ENCODE peak calls at places on chromosome 9, in five cellular contexts. V is AG10803, G is osteoblast, O is cardiac fibroblast, X is HFF-Myc. C is an unnamed sample.

GRCh38 chr9:35728041-35728971 is 3.7 kb downstream of the TLN1 start:
- DNase-seq in V (peak), X (peak), O (peak), G (peak), C (peak)

GRCh38 chr9:27865031-27865438 is 291.8 kb upstream of the C9orf72 start:
- DNase-seq in G (no peak), V (peak), O (peak), X (no peak), C (peak)

GRCh38 chr9:128644452-128644851 is 12.2 kb downstream of the DYNC2I2 start:
- DNase-seq in O (no peak), V (no peak), G (no peak), X (no peak), C (no peak)

GRCh38 chr9:18255158-18255629 is 218.8 kb upstream of the ADAMTSL1 start:
- DNase-seq in V (peak), X (peak), G (peak), O (peak), C (peak)

GRCh38 chr9:133533878-133534277 is 626 bp upstream of the ADAMTSL2 start:
- DNase-seq in V (peak), X (no peak), O (peak), G (no peak), C (no peak)

GRCh38 chr9:90508940-90509339 is 133.7 kb downstream of the DIRAS2 start:
- DNase-seq in V (peak), G (no peak), O (no peak), X (no peak), C (no peak)

GRCh38 chr9:79129865-79130480 is 441.8 kb upstream of the TLE4 start:
- DNase-seq in X (no peak), V (peak), O (peak), G (no peak), C (peak)

GRCh38 chr9:91421022-91421765 is 2.4 kb downstream of the NFIL3 start:
- DNase-seq in O (peak), V (peak), G (peak), X (no peak), C (no peak)

GRCh38 chr9:134962065-134962997 is 44.6 kb upstream of the FCN1 start:
- DNase-seq in X (no peak), O (no peak), G (peak), V (no peak), C (no peak)

GRCh38 chr9:89606567-89607311 is 1.9 kb downstream of the GADD45G start:
- DNase-seq in V (no peak), G (peak), O (peak), X (no peak), C (no peak)

GRCh38 chr9:132356276-132356924 is 1.6 kb upstream of the SETX start:
- DNase-seq in G (no peak), V (no peak), O (no peak), X (no peak), C (no peak)

GRCh38 chr9:119924736-119925135 is 555.5 kb upstream of the BRINP1 start:
- DNase-seq in O (no peak), X (no peak), G (no peak), V (no peak), C (no peak)

GRCh38 chr9:86939896-86940295 is 7.4 kb downstream of the GAS1 start:
- DNase-seq in G (no peak), V (no peak), X (no peak), O (no peak), C (no peak)

GRCh38 chr9:85215936-85216335 is 525.8 kb downstream of the AGTPBP1 start:
- DNase-seq in G (no peak), V (peak), X (no peak), O (peak), C (no peak)

GRCh38 chr9:85213650-85214607 is 527.8 kb downstream of the AGTPBP1 start:
- DNase-seq in V (no peak), X (no peak), G (no peak), O (no peak), C (no peak)

GRCh38 chr9:85212887-85213286 is 528.9 kb downstream of the AGTPBP1 start:
- DNase-seq in G (peak), X (peak), O (peak), V (peak), C (peak)

GRCh38 chr9:85212209-85212608 is 529.5 kb downstream of the AGTPBP1 start:
- DNase-seq in X (peak), O (peak), V (peak), G (peak), C (peak)

GRCh38 chr9:85215416-85215815 is 526.3 kb downstream of the AGTPBP1 start:
- DNase-seq in X (no peak), G (no peak), V (no peak), O (no peak), C (no peak)
- H3K4me3 ChIP-seq in X (no peak), G (no peak), V (no peak), O (no peak), C (no peak)

GRCh38 chr9:75488082-75488713 is 399.9 kb downstream of the OSTF1 start:
- DNase-seq in O (no peak), G (no peak), X (no peak), V (no peak), C (no peak)

GRCh38 chr9:75491533-75491932 is 398.9 kb upstream of the PCSK5 start:
- DNase-seq in G (no peak), X (no peak), O (no peak), V (no peak), C (no peak)

GRCh38 chr9:75488714-75489100 is 400.4 kb downstream of the OSTF1 start:
- DNase-seq in O (no peak), G (no peak), X (no peak), V (no peak), C (no peak)

DNA sequence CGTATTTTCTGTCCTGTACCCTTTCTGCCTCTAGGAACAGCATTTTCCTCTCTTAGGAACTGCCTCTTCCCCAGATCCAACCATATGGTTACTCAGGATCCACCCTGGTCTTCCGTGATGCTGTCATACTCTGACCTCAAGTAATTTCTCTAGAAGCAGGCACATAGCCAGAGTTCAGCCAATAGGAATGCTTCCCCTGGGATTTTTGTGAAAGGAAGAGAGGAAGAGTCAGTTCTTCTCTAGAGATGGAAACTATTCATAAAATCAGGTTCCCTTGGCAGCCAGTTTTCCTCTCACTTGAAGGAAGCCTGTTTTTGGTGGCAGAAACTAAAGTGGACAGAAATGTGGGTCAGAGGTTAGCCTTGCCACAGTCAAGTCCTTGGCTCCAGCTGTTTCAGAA is 400.1 kb upstream of the PCSK5 start:
- DNase-seq in G (no peak), O (no peak), V (no peak), X (no peak), C (no peak)
- TF ChIP-seq CTCF in G (no peak), O (no peak), V (no peak), X (no peak), C (no peak)

GRCh38 chr9:117169089-117169488 is 245.8 kb downstream of the ASTN2 start:
- DNase-seq in V (no peak), O (no peak), G (no peak), X (no peak), C (no peak)
- H3K4me3 ChIP-seq in V (no peak), O (no peak), G (no peak), X (no peak), C (no peak)

GRCh38 chr9:77475641-77476473 is 172.3 kb downstream of the GNA14 start:
- DNase-seq in G (peak), X (no peak), O (peak), V (peak), C (no peak)

GRCh38 chr9:77472646-77473045 is 175.5 kb downstream of the GNA14 start:
- DNase-seq in G (no peak), O (no peak), V (no peak), X (no peak), C (no peak)

GRCh38 chr9:77469515-77470197 is 178.5 kb downstream of the GNA14 start:
- DNase-seq in V (peak), X (no peak), O (peak), G (no peak), C (peak)

GRCh38 chr9:77471572-77471971 is 176.6 kb downstream of the GNA14 start:
- DNase-seq in X (no peak), G (no peak), O (no peak), V (no peak), C (no peak)

DNA sequence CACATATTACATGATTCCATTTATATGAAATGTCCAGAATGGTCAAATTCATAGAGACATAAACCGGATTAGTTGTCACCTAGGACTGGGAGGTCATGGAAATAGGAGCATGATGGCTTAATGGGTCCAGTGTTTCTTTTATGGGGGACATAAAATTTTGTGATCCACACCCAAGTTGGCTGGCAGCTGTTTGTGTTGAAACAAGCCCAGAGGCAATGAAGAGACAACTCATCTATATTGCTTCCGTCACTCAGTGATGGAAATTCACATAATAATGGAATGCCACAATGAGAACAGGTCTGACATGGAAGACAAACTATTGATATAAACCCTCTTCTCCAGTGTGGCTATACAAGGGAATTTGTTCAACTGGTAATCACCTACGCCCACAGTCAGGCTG is 173.2 kb downstream of the GNA14 start:
- DNase-seq in V (no peak), O (no peak), X (no peak), G (no peak), C (no peak)
- TF ChIP-seq CTCF in V (no peak), O (no peak), X (no peak), G (no peak), C (no peak)

GRCh38 chr9:114500583-114501292 is 4.5 kb downstream of the WHRN start:
- DNase-seq in O (no peak), X (no peak), V (no peak), G (no peak), C (no peak)
- H3K4me3 ChIP-seq in O (no peak), X (no peak), V (no peak), G (no peak), C (no peak)

GRCh38 chr9:105637787-105638395 is 24.4 kb upstream of the TAL2 start:
- DNase-seq in V (peak), O (peak), G (no peak), X (no peak), C (no peak)
- TF ChIP-seq CTCF in V (peak), O (peak), G (peak), X (peak), C (peak)

GRCh38 chr9:105241356-105242043 is 3.0 kb upstream of the SLC44A1 start:
- DNase-seq in V (peak), X (no peak), G (no peak), O (no peak), C (no peak)
- H3K4me3 ChIP-seq in V (no peak), X (no peak), G (no peak), O (no peak), C (no peak)

DNA sequence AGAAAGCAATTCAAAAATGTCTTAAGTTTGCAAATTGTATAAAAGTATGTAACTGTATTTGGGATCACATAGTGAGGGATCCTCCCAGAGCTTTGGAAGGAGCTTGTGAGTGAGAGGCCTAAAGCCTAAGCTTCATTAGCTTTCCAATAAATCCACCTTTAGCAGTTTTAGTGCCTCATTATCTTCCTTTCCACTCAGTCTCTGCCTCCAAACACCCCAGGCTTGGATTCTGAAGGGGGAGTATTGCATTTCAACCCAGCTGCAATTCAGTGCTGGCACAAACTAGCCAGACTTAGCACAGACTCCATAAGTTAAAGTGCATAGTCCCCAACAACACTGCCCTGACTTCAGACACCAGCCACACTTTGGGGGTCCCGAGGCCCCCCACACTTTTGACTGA is 113.5 kb downstream of the SMARCA2 start:
- DNase-seq in X (no peak), V (no peak), G (no peak), O (no peak), C (no peak)
- TF ChIP-seq CTCF in X (no peak), V (no peak), G (no peak), O (no peak), C (no peak)

GRCh38 chr9:136901516-136902258 is 15.4 kb downstream of the TRAF2 start:
- DNase-seq in X (no peak), V (peak), G (peak), O (no peak), C (no peak)
- H3K4me3 ChIP-seq in X (no peak), V (peak), G (peak), O (no peak), C (no peak)

GRCh38 chr9:926976-927375 is 49.5 kb upstream of the DMRT3 start:
- DNase-seq in V (no peak), X (no peak), G (no peak), O (no peak), C (no peak)

GRCh38 chr9:933356-933755 is 43.1 kb upstream of the DMRT3 start:
- DNase-seq in V (no peak), X (no peak), G (no peak), O (no peak), C (no peak)

GRCh38 chr9:929719-930118 is 46.7 kb upstream of the DMRT3 start:
- DNase-seq in V (no peak), X (no peak), O (no peak), G (no peak), C (no peak)

GRCh38 chr9:922731-923130 is 53.7 kb upstream of the DMRT3 start:
- DNase-seq in G (no peak), V (no peak), O (no peak), X (no peak), C (no peak)

GRCh38 chr9:928363-929042 is 48.0 kb upstream of the DMRT3 start:
- DNase-seq in V (no peak), G (peak), O (no peak), X (no peak), C (no peak)
- TF ChIP-seq CTCF in V (peak), G (peak), O (peak), X (peak), C (peak)